ENCODE peak calls at places on chromosomes 16 and 17, in five cellular contexts. One of them, this sample, is unnamed.

GRCh38 chr16:85430523-85431381 is 182.4 kb upstream of the GSE1 start:
- DNase-seq in HFF-Myc: no peak
- DNase-seq in body of pancreas: peak; percentile 47
- DNase-seq in fibroblast of the aortic adventitia: no peak
- DNase-seq in SK-N-SH: peak; percentile 72
- DNase-seq in this sample: no peak

GRCh38 chr17:5793899-5794298 is 209.6 kb upstream of the NLRP1 start:
- DNase-seq in body of pancreas: no peak
- DNase-seq in HFF-Myc: no peak
- DNase-seq in SK-N-SH: no peak
- DNase-seq in fibroblast of the aortic adventitia: no peak
- DNase-seq in this sample: no peak

GRCh38 chr17:70906808-70907207 is 737.5 kb downstream of the KCNJ2 start:
- DNase-seq in SK-N-SH: peak; percentile 64
- DNase-seq in fibroblast of the aortic adventitia: peak; percentile 52
- DNase-seq in body of pancreas: no peak
- DNase-seq in HFF-Myc: no peak
- DNase-seq in this sample: no peak

GRCh38 chr17:68097161-68097805 is 61.7 kb downstream of the KPNA2 start:
- DNase-seq in HFF-Myc: no peak
- DNase-seq in body of pancreas: no peak
- DNase-seq in fibroblast of the aortic adventitia: no peak
- DNase-seq in SK-N-SH: no peak
- DNase-seq in this sample: peak; percentile 30

GRCh38 chr16:87642491-87642890 is 40.2 kb downstream of the JPH3 start:
- DNase-seq in body of pancreas: no peak
- DNase-seq in SK-N-SH: no peak
- DNase-seq in HFF-Myc: no peak
- DNase-seq in fibroblast of the aortic adventitia: no peak
- DNase-seq in this sample: no peak

GRCh38 chr16:27096375-27096774 is 29.6 kb downstream of the C16orf82 start:
- DNase-seq in fibroblast of the aortic adventitia: no peak
- DNase-seq in HFF-Myc: no peak
- DNase-seq in SK-N-SH: no peak
- DNase-seq in body of pancreas: no peak
- DNase-seq in this sample: no peak

GRCh38 chr17:38616361-38616760 is 10.6 kb upstream of the SRCIN1 start:
- DNase-seq in body of pancreas: no peak
- DNase-seq in HFF-Myc: no peak
- DNase-seq in SK-N-SH: no peak
- DNase-seq in fibroblast of the aortic adventitia: no peak
- DNase-seq in this sample: no peak

GRCh38 chr17:76714822-76715461 is 4.2 kb upstream of the MXRA7 start:
- DNase-seq in fibroblast of the aortic adventitia: peak; percentile 76
- DNase-seq in SK-N-SH: peak; percentile 76
- DNase-seq in body of pancreas: peak; percentile 59
- DNase-seq in HFF-Myc: no peak
- DNase-seq in this sample: peak; percentile 90

GRCh38 chr16:11297492-11298142 is 16.5 kb upstream of the PRM1 start:
- DNase-seq in HFF-Myc: no peak
- DNase-seq in body of pancreas: peak; percentile 86
- DNase-seq in fibroblast of the aortic adventitia: peak; percentile 61
- DNase-seq in SK-N-SH: peak; percentile 87
- DNase-seq in this sample: peak; percentile 89

GRCh38 chr16:71912483-71912882 is 17.2 kb downstream of the IST1 start:
- DNase-seq in SK-N-SH: no peak
- DNase-seq in HFF-Myc: no peak
- DNase-seq in fibroblast of the aortic adventitia: no peak
- DNase-seq in body of pancreas: no peak
- DNase-seq in this sample: no peak

GRCh38 chr16:58492735-58493134 is 7.2 kb upstream of the NDRG4 start:
- DNase-seq in fibroblast of the aortic adventitia: no peak
- DNase-seq in HFF-Myc: no peak
- DNase-seq in SK-N-SH: peak; percentile 53
- DNase-seq in body of pancreas: no peak
- DNase-seq in this sample: no peak

GRCh38 chr16:84550096-84550495 is 45.6 kb upstream of the MEAK7 start:
- DNase-seq in body of pancreas: no peak
- DNase-seq in fibroblast of the aortic adventitia: no peak
- DNase-seq in SK-N-SH: no peak
- DNase-seq in HFF-Myc: no peak
- DNase-seq in this sample: no peak

DNA sequence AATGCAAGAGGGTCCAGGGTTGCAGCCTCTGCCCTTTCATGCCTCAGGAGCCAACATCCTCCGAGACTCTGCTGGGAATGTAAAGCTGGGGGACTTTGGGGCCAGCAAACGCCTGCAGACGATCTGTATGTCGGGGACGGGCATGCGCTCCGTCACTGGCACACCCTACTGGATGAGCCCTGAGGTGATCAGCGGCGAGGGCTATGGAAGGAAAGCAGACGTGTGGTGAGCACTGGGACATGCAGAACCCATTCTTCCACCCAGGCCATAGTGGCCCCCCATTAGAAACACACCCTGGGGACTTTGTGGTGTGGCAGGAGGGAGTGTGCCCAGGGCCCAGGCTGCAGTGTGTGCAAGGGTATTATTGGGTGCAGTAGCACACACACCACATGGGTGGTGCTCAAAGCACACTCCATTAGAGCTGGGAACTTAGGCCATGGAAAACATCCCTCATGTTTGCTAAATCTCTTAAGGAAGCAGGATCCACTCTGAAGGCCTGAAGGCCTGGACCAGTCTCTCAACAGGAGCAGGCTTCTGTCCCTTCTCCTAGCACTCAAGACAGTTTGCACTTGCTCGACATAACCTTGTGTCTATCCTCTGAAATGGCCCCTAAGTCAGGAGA is 7.6 kb downstream of the LIMD2 start:
- DNase-seq in body of pancreas: no peak
- DNase-seq in fibroblast of the aortic adventitia: no peak
- DNase-seq in HFF-Myc: no peak
- DNase-seq in SK-N-SH: no peak
- DNase-seq in this sample: no peak
- TF ChIP-seq CTCF in body of pancreas: no peak
- TF ChIP-seq CTCF in fibroblast of the aortic adventitia: no peak
- TF ChIP-seq CTCF in HFF-Myc: no peak
- TF ChIP-seq CTCF in SK-N-SH: no peak
- TF ChIP-seq CTCF in this sample: no peak

GRCh38 chr17:81706757-81707624 is 3.8 kb downstream of the MRPL12 start:
- DNase-seq in fibroblast of the aortic adventitia: no peak
- DNase-seq in HFF-Myc: no peak
- DNase-seq in SK-N-SH: no peak
- DNase-seq in body of pancreas: no peak
- DNase-seq in this sample: no peak
- TF ChIP-seq CTCF in fibroblast of the aortic adventitia: no peak
- TF ChIP-seq CTCF in HFF-Myc: no peak
- TF ChIP-seq CTCF in SK-N-SH: peak; percentile 32
- TF ChIP-seq CTCF in body of pancreas: no peak
- TF ChIP-seq CTCF in this sample: no peak

DNA sequence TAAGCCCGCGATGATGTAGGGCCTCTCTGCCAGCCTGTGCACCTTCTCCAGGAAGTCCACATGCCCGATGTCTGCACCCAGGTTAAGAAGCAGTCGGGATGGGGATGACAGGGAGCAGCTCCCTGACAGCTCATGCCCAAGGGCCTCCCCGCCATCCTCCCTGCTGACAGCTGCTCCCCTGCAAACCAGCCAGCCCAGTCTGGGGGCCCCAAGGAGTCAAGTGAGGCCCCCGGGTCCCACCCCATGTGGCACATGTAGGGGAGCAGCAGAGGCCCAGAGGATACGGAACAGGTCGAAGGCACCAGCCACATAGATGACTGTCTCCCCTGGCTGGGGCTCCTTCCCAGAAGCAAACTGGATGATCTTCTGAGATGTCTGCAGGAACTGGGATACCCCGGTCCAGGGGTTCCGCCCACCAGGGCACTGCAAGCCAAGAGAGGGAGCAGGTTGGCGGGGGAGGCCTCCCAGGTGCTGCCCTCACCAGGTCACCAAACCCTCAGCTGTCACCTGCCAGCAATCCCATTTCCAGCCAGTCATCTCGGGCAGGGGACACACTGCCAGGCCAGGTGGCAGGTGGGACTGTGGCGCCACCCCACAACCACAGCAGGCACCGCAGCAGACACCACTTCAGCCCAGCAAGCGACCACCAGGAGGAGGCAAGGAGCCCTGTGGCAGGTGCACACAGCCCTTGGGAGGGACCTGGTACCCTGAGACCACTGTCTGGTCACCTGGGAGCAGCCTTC is 4.6 kb downstream of the PCYT2 start:
- DNase-seq in HFF-Myc: no peak
- DNase-seq in body of pancreas: no peak
- DNase-seq in fibroblast of the aortic adventitia: no peak
- DNase-seq in SK-N-SH: no peak
- DNase-seq in this sample: no peak
- TF ChIP-seq CTCF in HFF-Myc: peak; percentile 2
- TF ChIP-seq CTCF in body of pancreas: no peak
- TF ChIP-seq CTCF in fibroblast of the aortic adventitia: no peak
- TF ChIP-seq CTCF in SK-N-SH: no peak
- TF ChIP-seq CTCF in this sample: no peak

GRCh38 chr16:49529646-49530045 is 156.0 kb downstream of the C16orf78 start:
- DNase-seq in fibroblast of the aortic adventitia: no peak
- DNase-seq in body of pancreas: no peak
- DNase-seq in HFF-Myc: no peak
- DNase-seq in SK-N-SH: no peak
- DNase-seq in this sample: no peak

GRCh38 chr16:49526966-49527365 is 153.4 kb downstream of the C16orf78 start:
- DNase-seq in fibroblast of the aortic adventitia: no peak
- DNase-seq in SK-N-SH: no peak
- DNase-seq in HFF-Myc: no peak
- DNase-seq in body of pancreas: no peak
- DNase-seq in this sample: no peak

GRCh38 chr16:49528564-49529150 is 155.1 kb downstream of the C16orf78 start:
- DNase-seq in body of pancreas: no peak
- DNase-seq in HFF-Myc: no peak
- DNase-seq in fibroblast of the aortic adventitia: no peak
- DNase-seq in SK-N-SH: peak; percentile 48
- DNase-seq in this sample: no peak

GRCh38 chr16:49528035-49528434 is 154.4 kb downstream of the C16orf78 start:
- DNase-seq in HFF-Myc: no peak
- DNase-seq in SK-N-SH: peak; percentile 83
- DNase-seq in body of pancreas: no peak
- DNase-seq in fibroblast of the aortic adventitia: peak; percentile 49
- DNase-seq in this sample: no peak

DNA sequence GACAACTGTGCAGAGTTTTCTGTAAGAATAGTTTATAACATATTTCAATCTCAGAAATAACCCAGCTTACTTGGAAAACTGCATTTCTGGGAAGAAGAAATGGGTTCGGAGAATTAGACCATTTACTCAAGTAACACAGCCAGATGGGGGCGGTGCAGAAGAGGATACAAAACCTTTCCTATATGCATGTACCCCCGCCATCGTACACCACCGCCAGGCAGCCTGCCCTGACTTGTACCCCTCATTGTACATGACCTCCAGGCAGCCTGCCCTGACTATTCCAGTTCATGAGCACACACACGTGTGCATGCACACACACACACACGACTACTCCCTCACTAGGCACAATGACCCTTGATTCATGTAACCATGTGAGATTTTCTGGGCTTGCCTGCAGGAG is 154.0 kb downstream of the C16orf78 start:
- DNase-seq in body of pancreas: no peak
- DNase-seq in fibroblast of the aortic adventitia: peak; percentile 14
- DNase-seq in SK-N-SH: peak; percentile 58
- DNase-seq in HFF-Myc: no peak
- DNase-seq in this sample: no peak
- TF ChIP-seq CTCF in body of pancreas: no peak
- TF ChIP-seq CTCF in fibroblast of the aortic adventitia: no peak
- TF ChIP-seq CTCF in SK-N-SH: no peak
- TF ChIP-seq CTCF in HFF-Myc: no peak
- TF ChIP-seq CTCF in this sample: no peak

GRCh38 chr17:27070836-27071235 is 223.1 kb upstream of the WSB1 start:
- DNase-seq in fibroblast of the aortic adventitia: no peak
- DNase-seq in SK-N-SH: no peak
- DNase-seq in HFF-Myc: no peak
- DNase-seq in body of pancreas: no peak
- DNase-seq in this sample: no peak
- TF ChIP-seq CTCF in fibroblast of the aortic adventitia: no peak
- TF ChIP-seq CTCF in SK-N-SH: peak; percentile 12
- TF ChIP-seq CTCF in HFF-Myc: no peak
- TF ChIP-seq CTCF in body of pancreas: no peak
- TF ChIP-seq CTCF in this sample: no peak

GRCh38 chr16:50251375-50252081 is 14.8 kb upstream of the ADCY7 start:
- DNase-seq in body of pancreas: no peak
- DNase-seq in HFF-Myc: no peak
- DNase-seq in SK-N-SH: no peak
- DNase-seq in fibroblast of the aortic adventitia: peak; percentile 75
- DNase-seq in this sample: peak; percentile 80
- TF ChIP-seq CTCF in body of pancreas: no peak
- TF ChIP-seq CTCF in HFF-Myc: no peak
- TF ChIP-seq CTCF in SK-N-SH: no peak
- TF ChIP-seq CTCF in fibroblast of the aortic adventitia: no peak
- TF ChIP-seq CTCF in this sample: no peak

GRCh38 chr16:23371368-23371767 is 69.3 kb downstream of the SCNN1B start:
- DNase-seq in body of pancreas: no peak
- DNase-seq in SK-N-SH: no peak
- DNase-seq in HFF-Myc: no peak
- DNase-seq in fibroblast of the aortic adventitia: no peak
- DNase-seq in this sample: no peak
- TF ChIP-seq CTCF in body of pancreas: no peak
- TF ChIP-seq CTCF in SK-N-SH: no peak
- TF ChIP-seq CTCF in HFF-Myc: peak; percentile 12
- TF ChIP-seq CTCF in fibroblast of the aortic adventitia: no peak
- TF ChIP-seq CTCF in this sample: no peak

DNA sequence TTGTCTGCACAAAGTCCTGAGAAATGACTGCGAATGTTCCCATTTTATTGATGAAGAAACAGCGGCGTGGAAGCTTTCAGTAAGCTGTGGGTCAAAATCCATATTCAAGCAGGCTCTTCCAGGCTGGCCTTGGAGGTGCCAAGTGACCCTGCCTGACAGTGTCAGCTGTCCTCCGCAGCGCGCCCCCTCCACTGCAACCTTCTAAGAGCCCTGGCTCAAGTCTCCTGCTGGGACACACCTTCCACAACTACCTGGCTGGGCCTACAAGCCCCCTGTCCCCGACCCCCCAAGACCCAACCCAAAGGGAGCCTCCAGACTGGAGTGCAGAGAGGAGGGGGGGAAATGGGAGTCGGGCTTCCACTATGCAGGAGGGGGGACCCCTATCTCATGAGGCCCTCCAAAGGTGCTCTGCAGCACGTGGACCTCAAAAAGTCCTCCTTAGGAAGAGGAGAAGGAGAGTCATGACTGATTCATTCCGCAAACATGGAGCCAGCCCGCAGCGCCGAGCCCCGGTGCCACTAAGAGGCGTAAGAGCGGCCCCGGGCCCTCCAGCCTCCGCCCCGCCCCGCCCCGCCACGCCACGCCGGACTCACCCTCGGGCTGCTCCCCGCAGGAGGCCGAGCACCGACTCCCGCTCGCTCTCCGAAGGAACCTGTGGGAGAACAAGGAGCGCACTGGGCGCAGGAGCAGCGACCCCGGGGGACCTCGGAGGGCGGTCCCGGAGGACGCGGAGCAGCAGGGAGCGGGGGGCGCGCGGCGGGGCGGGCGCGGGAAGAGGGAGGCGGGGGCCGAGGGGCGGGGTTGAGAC is 574 bp downstream of the MPP3 start:
- DNase-seq in fibroblast of the aortic adventitia: peak; percentile 54
- DNase-seq in SK-N-SH: peak; percentile 90
- DNase-seq in body of pancreas: peak; percentile 61
- DNase-seq in HFF-Myc: no peak
- DNase-seq in this sample: no peak
- TF ChIP-seq CTCF in fibroblast of the aortic adventitia: no peak
- TF ChIP-seq CTCF in SK-N-SH: peak; percentile 15
- TF ChIP-seq CTCF in body of pancreas: no peak
- TF ChIP-seq CTCF in HFF-Myc: no peak
- TF ChIP-seq CTCF in this sample: no peak

This sample was measured in osteocyte.